ENCODE peak calls at places on chromosome 14, in four cellular contexts. T is hepatocyte, W is neural progenitor cell, A is PC-9. Z is an unnamed sample. For H3K4me1, the result is how much of the 10 kb centered on the place peaks cover.

GRCh38 chr14:71491925-71492324 is 440.3 kb upstream of the RGS6 start:
- DNase-seq in T (no peak), A (no peak), W (no peak), Z (no peak)

GRCh38 chr14:93655078-93655750 is 133.1 kb downstream of the PRIMA1 start:
- DNase-seq in A (no peak), T (peak), W (peak), Z (peak)

GRCh38 chr14:55711171-55711811 is 131.3 kb downstream of the KTN1 start:
- DNase-seq in W (no peak), T (no peak), A (no peak), Z (peak)

GRCh38 chr14:62939970-62940369 is 105.3 kb downstream of the KCNH5 start:
- DNase-seq in W (no peak), T (no peak), A (no peak), Z (no peak)

GRCh38 chr14:92626041-92626440 is 112.5 kb downstream of the RIN3 start:
- DNase-seq in A (no peak), W (no peak), T (no peak), Z (no peak)

GRCh38 chr14:70993931-70994330 is 86.7 kb downstream of the PCNX1 start:
- DNase-seq in T (no peak), A (no peak), W (no peak), Z (no peak)

GRCh38 chr14:101502761-101503392 is 58.4 kb upstream of the DIO3 start:
- DNase-seq in T (no peak), A (no peak), W (no peak), Z (no peak)

GRCh38 chr14:104546021-104546491 is 33.5 kb upstream of the C14orf180 start:
- DNase-seq in T (no peak), W (no peak), A (no peak), Z (no peak)

GRCh38 chr14:23877538-23878180 is 75.9 kb upstream of the DHRS4 start:
- DNase-seq in T (no peak), A (no peak), W (no peak), Z (no peak)

GRCh38 chr14:28294834-28295440 is 471.6 kb upstream of the FOXG1 start:
- DNase-seq in A (no peak), T (peak), W (peak), Z (peak)

GRCh38 chr14:65915125-65915524 is 502.6 kb downstream of the FUT8 start:
- DNase-seq in A (no peak), T (no peak), W (no peak), Z (no peak)

GRCh38 chr14:87084908-87085307 is 908.1 kb downstream of the GALC start:
- DNase-seq in A (no peak), W (no peak), T (no peak), Z (no peak)

GRCh38 chr14:103628684-103629502 is at the start of gene KLC1:
- DNase-seq in T (peak), A (peak), W (peak), Z (peak)

GRCh38 chr14:75184447-75184846 is 8.0 kb upstream of the TMED10 start:
- DNase-seq in A (peak), W (no peak), T (no peak), Z (peak)

GRCh38 chr14:79278798-79279644 is 932.3 kb downstream of the DIO2 start:
- DNase-seq in W (peak), A (no peak), T (peak), Z (peak)

GRCh38 chr14:105487449-105487985 is 831 bp downstream of the CRIP1 start:
- DNase-seq in T (no peak), A (no peak), W (peak), Z (no peak)

GRCh38 chr14:33332497-33332896 is 393.8 kb downstream of the NPAS3 start:
- DNase-seq in A (no peak), W (no peak), T (no peak), Z (no peak)

GRCh38 chr14:37422748-37423147 is 172.3 kb downstream of the FOXA1 start:
- DNase-seq in W (no peak), A (no peak), T (no peak), Z (no peak)

GRCh38 chr14:75866981-75867380 is 114.8 kb downstream of the TGFB3 start:
- DNase-seq in W (no peak), T (no peak), A (no peak), Z (no peak)

GRCh38 chr14:56918849-56919574 is 108.7 kb upstream of the OTX2 start:
- DNase-seq in W (no peak), A (no peak), T (no peak), Z (no peak)

GRCh38 chr14:77339407-77339806 is 18.6 kb downstream of the GSTZ1 start:
- DNase-seq in T (no peak), W (no peak), A (no peak), Z (peak)

GRCh38 chr14:52879958-52880357 is 70.9 kb downstream of the FERMT2 start:
- DNase-seq in A (no peak), T (no peak), W (no peak), Z (no peak)

GRCh38 chr14:64293976-64294671 is at the start of gene ESR2:
- DNase-seq in W (peak), T (peak), A (no peak), Z (peak)

GRCh38 chr14:23066368-23066767 is 9.0 kb upstream of the CDH24 start:
- DNase-seq in A (no peak), T (no peak), W (no peak), Z (no peak)

GRCh38 chr14:77311217-77311616 is 9.5 kb downstream of the POMT2 start:
- DNase-seq in T (no peak), W (no peak), A (no peak), Z (no peak)

GRCh38 chr14:54673193-54674121 is 106.5 kb downstream of the SAMD4A start:
- DNase-seq in W (no peak), T (no peak), A (no peak), Z (no peak)

GRCh38 chr14:37599527-37600368 is 4.3 kb downstream of the TTC6 start:
- DNase-seq in T (peak), A (no peak), W (peak), Z (no peak)

GRCh38 chr14:101905614-101906013 is 58.8 kb upstream of the DYNC1H1 start:
- DNase-seq in T (no peak), W (no peak), A (no peak), Z (no peak)

GRCh38 chr14:69580009-69580577 is 5.4 kb upstream of the CCDC177 start:
- DNase-seq in A (peak), W (peak), T (peak), Z (peak)

GRCh38 chr14:95530461-95531170 is 4.2 kb upstream of the GLRX5 start:
- DNase-seq in A (peak), W (no peak), T (no peak), Z (no peak)
- H3K27ac ChIP-seq in A (peak), W (no peak), T (peak), Z (no peak)

GRCh38 chr14:99760817-99761216 is 32.4 kb upstream of the EML1 start:
- DNase-seq in A (no peak), T (no peak), W (no peak), Z (no peak)
- H3K4me1 ChIP-seq in A (under half), T (under half), W (under half), Z (under half)

DNA sequence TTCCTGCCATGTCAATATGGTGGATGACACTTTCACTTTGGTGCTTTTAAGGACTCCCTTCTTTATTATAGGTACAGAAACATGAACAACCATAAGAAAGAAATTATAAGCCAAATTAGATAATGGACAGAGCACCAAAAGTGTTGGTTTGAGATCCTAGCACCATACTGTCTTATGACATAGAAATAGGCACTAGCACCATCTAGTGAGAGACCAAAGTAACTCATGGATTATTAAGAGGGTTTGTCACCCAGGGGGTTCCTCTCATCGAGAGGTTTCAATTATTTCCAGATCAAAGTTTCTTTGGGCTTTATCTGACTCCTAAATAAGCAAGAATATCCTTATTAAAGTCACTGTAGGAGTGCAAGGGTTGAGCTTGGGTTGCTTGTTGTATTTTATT is 153.0 kb upstream of the DIO2 start:
- DNase-seq in A (no peak), T (peak), W (peak), Z (no peak)
- TF ChIP-seq CTCF in A (no peak), T (peak), W (peak), Z (peak)

GRCh38 chr14:59311723-59312122 is 123.3 kb downstream of the DAAM1 start:
- DNase-seq in T (no peak), W (no peak), A (no peak), Z (no peak)

GRCh38 chr14:59313063-59314018 is 124.9 kb downstream of the DAAM1 start:
- DNase-seq in W (no peak), A (no peak), T (no peak), Z (no peak)

GRCh38 chr14:59317346-59317745 is 128.9 kb downstream of the DAAM1 start:
- DNase-seq in T (no peak), W (no peak), A (no peak), Z (no peak)

GRCh38 chr14:59314953-59315599 is 126.6 kb downstream of the DAAM1 start:
- DNase-seq in W (no peak), T (no peak), A (no peak), Z (no peak)

GRCh38 chr14:59314019-59314608 is 125.6 kb downstream of the DAAM1 start:
- DNase-seq in T (no peak), A (no peak), W (no peak), Z (no peak)
- H3K27ac ChIP-seq in T (peak), A (no peak), W (no peak), Z (no peak)

DNA sequence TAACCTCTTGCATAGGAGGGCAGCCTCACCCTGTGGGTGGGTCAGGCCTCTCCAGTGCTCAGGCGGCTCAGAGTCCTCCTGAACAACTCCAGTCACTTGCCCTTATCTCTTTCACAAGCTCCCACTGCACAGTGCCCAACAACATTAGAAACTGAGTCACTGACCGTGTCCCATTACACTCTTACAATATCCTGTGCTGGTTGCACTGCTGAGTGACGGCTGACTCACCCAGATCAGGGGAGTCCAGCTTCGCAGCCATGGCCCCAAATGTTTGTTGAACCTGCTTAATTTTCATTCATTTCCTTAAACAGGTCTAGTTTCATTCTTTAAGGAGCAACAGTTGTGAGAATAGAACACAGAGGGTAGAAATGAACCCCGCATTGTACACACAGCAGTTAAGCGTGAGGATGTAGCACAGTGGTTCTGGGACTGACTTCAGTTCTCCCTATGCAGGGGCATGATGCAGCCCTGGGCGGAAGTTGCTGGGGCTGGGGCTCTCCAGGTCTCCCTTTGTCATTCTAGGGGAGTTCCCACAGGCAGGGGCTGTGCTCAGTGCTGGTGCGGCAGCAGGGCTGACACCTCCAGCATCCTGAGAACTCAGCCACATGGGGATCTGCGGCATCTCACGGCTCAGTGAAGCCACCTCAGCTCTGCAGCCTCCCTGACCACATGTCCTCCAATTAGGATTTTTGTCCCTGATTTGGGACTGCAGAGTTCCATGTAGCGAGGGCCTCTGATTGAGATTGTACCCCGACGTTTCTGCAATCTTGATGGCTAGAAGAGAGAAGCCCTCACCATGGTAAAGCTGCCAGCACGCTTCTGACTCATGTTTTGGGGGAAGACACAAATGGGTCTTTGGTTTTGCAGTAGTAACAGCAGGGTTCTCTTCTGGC is 16.1 kb downstream of the GPR68 start:
- DNase-seq in T (no peak), W (no peak), A (peak), Z (no peak)
- H3K4me1 ChIP-seq in T (under half), W (under half), A (under half), Z (under half)